ENCODE peak calls at places on chromosomes 6 and 20, in ten cellular contexts. T, A, E, G, Y, V, L, Q, X and F are unnamed samples. For H3K36me3, the result is how much of the 10 kb centered on the place peaks cover.

GRCh38 chr6:6911391-6911790 is 196.4 kb upstream of the RREB1 start:
- DNase-seq in E (no peak), V (no peak), X (no peak), A (no peak), Q (no peak), L (no peak), G (no peak), Y (no peak), T (no peak), F (no peak)

GRCh38 chr20:32772046-32772445 is 9.9 kb downstream of the DNMT3B start:
- DNase-seq in X (no peak), G (no peak), V (no peak), E (no peak), Y (no peak), T (no peak), Q (no peak), L (no peak), A (no peak), F (no peak)

GRCh38 chr6:78746457-78746856 is 120.9 kb upstream of the IRAK1BP1 start:
- DNase-seq in Q (no peak), L (no peak), E (no peak), V (no peak), A (no peak), G (no peak), Y (no peak), T (no peak), X (no peak), F (no peak)

GRCh38 chr6:159118941-159119340 is 50.3 kb upstream of the FNDC1 start:
- DNase-seq in T (no peak), E (no peak), V (no peak), Q (no peak), G (no peak), X (no peak), L (no peak), A (no peak), Y (peak), F (no peak)

GRCh38 chr6:116783852-116784251 is 18.3 kb upstream of the FAM162B start:
- DNase-seq in X (no peak), Q (no peak), G (no peak), L (no peak), V (no peak), T (no peak), E (no peak), Y (no peak), A (no peak), F (no peak)

GRCh38 chr6:70563540-70563939 is 3.2 kb upstream of the SDHAF4 start:
- DNase-seq in X (no peak), L (peak), Y (no peak), A (no peak), Q (no peak), E (no peak), V (no peak), G (no peak), T (no peak), F (no peak)

GRCh38 chr6:72002415-72002814 is 116.1 kb downstream of the RIMS1 start:
- DNase-seq in Y (no peak), G (no peak), Q (no peak), T (no peak), L (no peak), E (no peak), V (no peak), A (no peak), X (no peak), F (no peak)

GRCh38 chr6:135913785-135914184 is 62.3 kb downstream of the PDE7B start:
- DNase-seq in T (no peak), Y (no peak), A (no peak), V (no peak), X (no peak), G (no peak), L (no peak), Q (no peak), E (no peak), F (no peak)

GRCh38 chr6:51028271-51028670 is 209.6 kb downstream of the TFAP2B start:
- DNase-seq in L (no peak), E (no peak), Q (no peak), V (peak), G (no peak), T (no peak), X (no peak), Y (no peak), A (no peak), F (no peak)

GRCh38 chr6:50087231-50087954 is 37.7 kb upstream of the DEFB112 start:
- DNase-seq in T (peak), L (no peak), Q (no peak), V (peak), G (no peak), Y (peak), X (no peak), E (no peak), A (no peak), F (no peak)

GRCh38 chr6:100913400-100914276 is 32.5 kb upstream of the ASCC3 start:
- DNase-seq in Y (peak), G (no peak), V (no peak), T (no peak), X (no peak), Q (no peak), L (no peak), A (no peak), E (no peak), F (peak)

GRCh38 chr20:23143098-23143497 is 57.0 kb upstream of the CD93 start:
- DNase-seq in L (peak), T (peak), A (no peak), G (no peak), V (peak), Q (peak), X (no peak), Y (peak), E (peak), F (no peak)

GRCh38 chr6:168208854-168209253 is 110.7 kb downstream of the DACT2 start:
- DNase-seq in G (no peak), L (no peak), A (no peak), T (no peak), Q (no peak), V (no peak), Y (peak), X (no peak), E (peak), F (no peak)

GRCh38 chr6:53628354-53629119 is 37.0 kb downstream of the KLHL31 start:
- DNase-seq in Q (no peak), L (no peak), T (peak), Y (no peak), A (no peak), X (no peak), E (no peak), G (no peak), V (no peak), F (no peak)

GRCh38 chr6:136435096-136435495 is 115.1 kb downstream of the MAP7 start:
- DNase-seq in Y (no peak), A (no peak), E (peak), V (no peak), Q (no peak), G (no peak), T (no peak), X (no peak), L (no peak), F (no peak)

GRCh38 chr6:33621396-33622388 is 570 bp downstream of the ITPR3 start:
- DNase-seq in E (peak), A (peak), Y (peak), V (no peak), T (peak), Q (no peak), G (no peak), X (peak), L (no peak), F (no peak)

GRCh38 chr6:683742-684440 is 9.0 kb downstream of the EXOC2 start:
- DNase-seq in T (no peak), Y (peak), V (peak), X (no peak), L (no peak), E (no peak), A (no peak), G (peak), Q (no peak), F (no peak)

GRCh38 chr20:1323830-1324597 is 4.9 kb downstream of the SDCBP2 start:
- DNase-seq in T (no peak), Y (no peak), E (peak), Q (peak), A (no peak), G (no peak), L (peak), X (no peak), V (peak), F (no peak)

GRCh38 chr6:5999688-6000608 is 6.8 kb downstream of the NRN1 start:
- DNase-seq in G (no peak), L (no peak), X (no peak), V (no peak), E (no peak), Y (peak), A (no peak), T (no peak), Q (no peak), F (no peak)

GRCh38 chr6:138492113-138492512 is 7.2 kb downstream of the NHSL1 start:
- DNase-seq in A (no peak), G (no peak), Q (no peak), E (no peak), V (no peak), T (no peak), Y (no peak), L (no peak), X (no peak), F (no peak)

GRCh38 chr6:16836186-16836981 is 75.1 kb upstream of the ATXN1 start:
- DNase-seq in V (peak), Q (no peak), A (no peak), L (no peak), T (no peak), Y (no peak), G (peak), X (no peak), E (no peak), F (no peak)

GRCh38 chr6:116472710-116473109 is 11.5 kb downstream of the CALHM6 start:
- DNase-seq in X (no peak), T (no peak), Q (no peak), A (no peak), E (no peak), V (no peak), L (no peak), Y (no peak), G (no peak), F (no peak)

GRCh38 chr6:139296927-139297326 is 5.1 kb upstream of the TXLNB start:
- DNase-seq in X (no peak), Q (no peak), V (peak), L (no peak), G (no peak), Y (no peak), A (no peak), E (no peak), T (peak), F (no peak)

GRCh38 chr6:20769651-20770050 is 235.4 kb downstream of the CDKAL1 start:
- DNase-seq in Q (no peak), Y (no peak), T (no peak), A (no peak), E (no peak), L (no peak), V (no peak), G (no peak), X (no peak), F (no peak)
- H3K27ac ChIP-seq in Q (no peak), Y (no peak), T (no peak), A (no peak), E (no peak), L (no peak), V (no peak), G (no peak), X (no peak), F (no peak)

GRCh38 chr20:3797592-3798404 is 1.7 kb downstream of the CDC25B start:
- DNase-seq in Q (no peak), Y (no peak), X (no peak), V (peak), G (no peak), L (peak), A (no peak), E (no peak), T (peak), F (peak)
- H3K4me3 ChIP-seq in Q (peak), Y (no peak), X (peak), V (peak), G (no peak), L (no peak), A (no peak), E (peak), T (no peak), F (peak)

DNA sequence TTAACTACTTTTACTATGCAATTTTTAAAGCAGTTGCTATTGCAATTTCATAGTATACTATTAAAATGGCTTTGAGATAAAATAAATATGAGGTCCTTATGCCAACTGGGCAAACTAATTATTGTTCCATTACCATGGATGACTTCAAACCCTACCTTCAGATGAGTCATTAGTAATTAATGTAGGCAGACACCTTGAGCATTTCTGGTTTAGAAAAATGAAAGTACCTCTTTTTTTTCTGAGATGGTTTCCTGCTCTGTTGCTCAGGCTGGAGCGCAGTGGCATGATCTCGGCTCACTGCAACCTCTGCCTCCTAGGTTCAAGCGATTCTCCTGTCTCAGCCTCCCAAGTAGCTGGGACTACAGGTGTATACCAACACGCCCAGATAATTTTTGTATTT is 11.9 kb downstream of the ASF1A start:
- DNase-seq in X (no peak), G (no peak), Y (no peak), T (no peak), Q (no peak), E (no peak), V (no peak), A (no peak), L (no peak), F (no peak)
- H3K36me3 ChIP-seq in X (half or more), G (under half), Y (under half), T (under half), Q (under half), E (under half), V (half or more), A (under half), L (under half), F (under half)

DNA sequence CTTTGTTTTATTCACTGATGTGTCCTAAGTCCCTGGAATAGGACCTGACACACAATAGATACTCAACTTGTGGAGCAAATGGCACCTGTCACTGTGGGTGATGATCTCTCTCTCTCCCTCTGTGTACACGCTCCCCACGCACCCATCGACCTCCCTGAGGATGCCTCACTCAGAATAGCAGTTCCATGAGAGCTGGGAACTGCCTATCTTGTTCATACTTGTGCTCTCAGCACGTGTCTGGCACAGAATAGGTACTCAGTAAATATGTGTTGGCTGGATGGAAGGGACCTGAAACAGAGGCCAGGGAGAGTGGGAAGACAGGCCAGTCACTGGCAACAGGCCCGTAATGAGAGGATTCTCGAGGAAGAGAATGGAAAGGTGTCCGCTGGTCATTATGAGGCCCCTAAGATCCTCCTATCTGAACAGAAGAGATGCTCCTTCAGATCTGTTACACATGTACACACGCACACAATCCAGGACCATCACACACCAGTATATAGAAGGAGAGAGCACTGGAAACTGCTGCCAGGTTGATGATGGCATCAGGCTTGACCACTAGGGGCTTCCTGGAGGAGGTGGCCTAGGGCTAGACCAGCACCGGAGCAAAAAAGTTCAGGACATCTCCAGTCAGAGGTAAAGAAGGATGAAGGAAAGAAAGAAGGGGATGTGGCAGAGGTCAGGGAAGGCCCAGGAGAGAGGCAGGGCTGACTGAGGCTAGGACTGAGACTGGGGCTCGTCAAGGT is 30.9 kb downstream of the VEGFA start:
- DNase-seq in Q (no peak), V (no peak), E (no peak), A (no peak), Y (no peak), X (no peak), L (no peak), T (no peak), G (no peak), F (no peak)
- H3K27ac ChIP-seq in Q (no peak), V (no peak), E (no peak), A (no peak), Y (no peak), X (peak), L (no peak), T (no peak), G (no peak), F (no peak)

GRCh38 chr6:125469915-125470314 is 168.1 kb upstream of the HDDC2 start:
- DNase-seq in X (no peak), A (no peak), T (no peak), Q (no peak), V (peak), L (no peak), G (no peak), Y (no peak), E (no peak), F (no peak)
- H3K4me3 ChIP-seq in X (no peak), A (no peak), T (no peak), Q (no peak), V (no peak), L (no peak), G (no peak), Y (no peak), E (no peak), F (no peak)

GRCh38 chr6:13629459-13630116 is 14.5 kb downstream of the NOL7 start:
- DNase-seq in A (no peak), Q (no peak), G (no peak), L (no peak), X (no peak), Y (no peak), E (no peak), V (no peak), T (no peak), F (no peak)
- H3K36me3 ChIP-seq in A (under half), Q (under half), G (under half), L (under half), X (half or more), Y (under half), E (under half), V (half or more), T (under half), F (under half)

GRCh38 chr6:44178424-44179071 is 19.9 kb downstream of the CAPN11 start:
- DNase-seq in X (no peak), T (no peak), A (no peak), E (no peak), G (no peak), Y (no peak), V (no peak), Q (no peak), L (no peak), F (no peak)
- H3K27ac ChIP-seq in X (peak), T (no peak), A (no peak), E (peak), G (no peak), Y (no peak), V (no peak), Q (peak), L (no peak), F (no peak)

GRCh38 chr6:142819603-142820335 is 125.2 kb downstream of the HIVEP2 start:
- DNase-seq in G (no peak), E (peak), L (no peak), Y (peak), A (no peak), V (peak), T (peak), X (no peak), Q (no peak), F (peak)
- H3K4me3 ChIP-seq in G (no peak), E (peak), L (peak), Y (no peak), A (peak), V (peak), T (peak), X (peak), Q (peak), F (peak)

GRCh38 chr6:26389349-26389799 is 6.5 kb downstream of the BTN2A2 start:
- DNase-seq in Q (no peak), E (no peak), X (no peak), A (no peak), L (no peak), Y (peak), T (no peak), V (no peak), G (no peak), F (no peak)
- H3K36me3 ChIP-seq in Q (under half), E (under half), X (under half), A (under half), L (under half), Y (under half), T (under half), V (under half), G (under half), F (under half)

GRCh38 chr20:37763105-37763504 is 69.3 kb downstream of the CTNNBL1 start:
- DNase-seq in V (no peak), E (no peak), G (no peak), Q (no peak), T (no peak), X (no peak), A (no peak), L (no peak), Y (no peak), F (no peak)
- H3K27ac ChIP-seq in V (no peak), E (no peak), G (no peak), Q (no peak), T (no peak), X (no peak), A (no peak), L (no peak), Y (no peak), F (no peak)